ENCODE peak calls at places on chromosome 13, in six cellular contexts. One of them, this sample, is unnamed.

GRCh38 chr13:52599853-52600603 is 42.2 kb upstream of the HNRNPA1L2 start:
- DNase-seq in fibroblast of the conjunctiva: no peak
- DNase-seq in non-pigmented ciliary epithelial cell: no peak
- DNase-seq in CD4-positive, alpha-beta T cell: no peak
- DNase-seq in cardiac muscle cell: peak; percentile 42
- DNase-seq in heart right ventricle: peak; percentile 17
- DNase-seq in this sample: no peak

GRCh38 chr13:94858856-94859811 is 146.8 kb upstream of the SOX21 start:
- DNase-seq in fibroblast of the conjunctiva: no peak
- DNase-seq in non-pigmented ciliary epithelial cell: no peak
- DNase-seq in CD4-positive, alpha-beta T cell: no peak
- DNase-seq in cardiac muscle cell: no peak
- DNase-seq in heart right ventricle: peak; percentile 66
- DNase-seq in this sample: no peak

GRCh38 chr13:44879452-44880058 is 109.7 kb downstream of the NUFIP1 start:
- DNase-seq in fibroblast of the conjunctiva: peak; percentile 52
- DNase-seq in non-pigmented ciliary epithelial cell: peak; percentile 28
- DNase-seq in CD4-positive, alpha-beta T cell: no peak
- DNase-seq in cardiac muscle cell: no peak
- DNase-seq in heart right ventricle: no peak
- DNase-seq in this sample: no peak

GRCh38 chr13:110444226-110444653 is 117.3 kb downstream of the RAB20 start:
- DNase-seq in fibroblast of the conjunctiva: no peak
- DNase-seq in non-pigmented ciliary epithelial cell: no peak
- DNase-seq in CD4-positive, alpha-beta T cell: no peak
- DNase-seq in cardiac muscle cell: no peak
- DNase-seq in heart right ventricle: no peak
- DNase-seq in this sample: no peak

GRCh38 chr13:44007451-44007850 is 127.7 kb downstream of the LACC1 start:
- DNase-seq in fibroblast of the conjunctiva: no peak
- DNase-seq in non-pigmented ciliary epithelial cell: no peak
- DNase-seq in CD4-positive, alpha-beta T cell: no peak
- DNase-seq in cardiac muscle cell: no peak
- DNase-seq in heart right ventricle: no peak
- DNase-seq in this sample: no peak

GRCh38 chr13:105069106-105069505 is 1466.4 kb downstream of the EFNB2 start:
- DNase-seq in fibroblast of the conjunctiva: no peak
- DNase-seq in non-pigmented ciliary epithelial cell: no peak
- DNase-seq in CD4-positive, alpha-beta T cell: no peak
- DNase-seq in cardiac muscle cell: no peak
- DNase-seq in heart right ventricle: no peak
- DNase-seq in this sample: no peak

GRCh38 chr13:42363941-42364612 is 92.1 kb downstream of the AKAP11 start:
- DNase-seq in fibroblast of the conjunctiva: no peak
- DNase-seq in non-pigmented ciliary epithelial cell: peak; percentile 43
- DNase-seq in CD4-positive, alpha-beta T cell: no peak
- DNase-seq in cardiac muscle cell: no peak
- DNase-seq in heart right ventricle: no peak
- DNase-seq in this sample: no peak

GRCh38 chr13:77267362-77267761 is 59.5 kb downstream of the MYCBP2 start:
- DNase-seq in fibroblast of the conjunctiva: peak; percentile 29
- DNase-seq in non-pigmented ciliary epithelial cell: no peak
- DNase-seq in CD4-positive, alpha-beta T cell: no peak
- DNase-seq in cardiac muscle cell: no peak
- DNase-seq in heart right ventricle: no peak
- DNase-seq in this sample: no peak

GRCh38 chr13:76067850-76068249 is 431.7 kb downstream of the LMO7 start:
- DNase-seq in fibroblast of the conjunctiva: no peak
- DNase-seq in non-pigmented ciliary epithelial cell: no peak
- DNase-seq in CD4-positive, alpha-beta T cell: no peak
- DNase-seq in cardiac muscle cell: no peak
- DNase-seq in heart right ventricle: no peak
- DNase-seq in this sample: no peak

GRCh38 chr13:75414036-75414827 is 67.7 kb downstream of the TBC1D4 start:
- DNase-seq in fibroblast of the conjunctiva: no peak
- DNase-seq in non-pigmented ciliary epithelial cell: no peak
- DNase-seq in CD4-positive, alpha-beta T cell: no peak
- DNase-seq in cardiac muscle cell: no peak
- DNase-seq in heart right ventricle: no peak
- DNase-seq in this sample: no peak

GRCh38 chr13:23956106-23956505 is 58.8 kb upstream of the C1QTNF9B start:
- DNase-seq in fibroblast of the conjunctiva: no peak
- DNase-seq in non-pigmented ciliary epithelial cell: no peak
- DNase-seq in CD4-positive, alpha-beta T cell: no peak
- DNase-seq in cardiac muscle cell: no peak
- DNase-seq in heart right ventricle: no peak
- DNase-seq in this sample: no peak

GRCh38 chr13:32019612-32020233 is 11.9 kb upstream of the FRY start:
- DNase-seq in fibroblast of the conjunctiva: peak; percentile 63
- DNase-seq in non-pigmented ciliary epithelial cell: peak; percentile 49
- DNase-seq in CD4-positive, alpha-beta T cell: no peak
- DNase-seq in cardiac muscle cell: peak; percentile 74
- DNase-seq in heart right ventricle: peak; percentile 58
- DNase-seq in this sample: peak; percentile 39

GRCh38 chr13:99356216-99357089 is 49.3 kb upstream of the GPR183 start:
- DNase-seq in fibroblast of the conjunctiva: peak; percentile 57
- DNase-seq in non-pigmented ciliary epithelial cell: peak; percentile 70
- DNase-seq in CD4-positive, alpha-beta T cell: peak; percentile 55
- DNase-seq in cardiac muscle cell: no peak
- DNase-seq in heart right ventricle: peak; percentile 34
- DNase-seq in this sample: no peak

GRCh38 chr13:66774046-66774445 is 456.1 kb downstream of the PCDH9 start:
- DNase-seq in fibroblast of the conjunctiva: no peak
- DNase-seq in non-pigmented ciliary epithelial cell: no peak
- DNase-seq in CD4-positive, alpha-beta T cell: no peak
- DNase-seq in cardiac muscle cell: no peak
- DNase-seq in heart right ventricle: no peak
- DNase-seq in this sample: no peak

GRCh38 chr13:110913322-110913721 is 1.5 kb downstream of the ANKRD10 start:
- DNase-seq in fibroblast of the conjunctiva: no peak
- DNase-seq in non-pigmented ciliary epithelial cell: no peak
- DNase-seq in CD4-positive, alpha-beta T cell: no peak
- DNase-seq in cardiac muscle cell: peak; percentile 18
- DNase-seq in heart right ventricle: no peak
- DNase-seq in this sample: no peak

GRCh38 chr13:80118507-80118906 is 222.4 kb downstream of the SPRY2 start:
- DNase-seq in fibroblast of the conjunctiva: no peak
- DNase-seq in non-pigmented ciliary epithelial cell: no peak
- DNase-seq in CD4-positive, alpha-beta T cell: no peak
- DNase-seq in cardiac muscle cell: no peak
- DNase-seq in heart right ventricle: no peak
- DNase-seq in this sample: no peak

GRCh38 chr13:109211616-109212015 is 574.8 kb downstream of the IRS2 start:
- DNase-seq in fibroblast of the conjunctiva: peak; percentile 3
- DNase-seq in non-pigmented ciliary epithelial cell: peak; percentile 19
- DNase-seq in CD4-positive, alpha-beta T cell: no peak
- DNase-seq in cardiac muscle cell: no peak
- DNase-seq in heart right ventricle: no peak
- DNase-seq in this sample: peak; percentile 44

GRCh38 chr13:60647547-60647946 is 250.5 kb downstream of the TDRD3 start:
- DNase-seq in fibroblast of the conjunctiva: no peak
- DNase-seq in non-pigmented ciliary epithelial cell: no peak
- DNase-seq in CD4-positive, alpha-beta T cell: no peak
- DNase-seq in cardiac muscle cell: no peak
- DNase-seq in heart right ventricle: no peak
- DNase-seq in this sample: peak; percentile 65

GRCh38 chr13:48838193-48839000 is 137.3 kb upstream of the FNDC3A start:
- DNase-seq in fibroblast of the conjunctiva: no peak
- DNase-seq in non-pigmented ciliary epithelial cell: no peak
- DNase-seq in CD4-positive, alpha-beta T cell: no peak
- DNase-seq in cardiac muscle cell: no peak
- DNase-seq in heart right ventricle: no peak
- DNase-seq in this sample: no peak

GRCh38 chr13:27450921-27451461 is 627 bp upstream of the MTIF3 start:
- DNase-seq in fibroblast of the conjunctiva: no peak
- DNase-seq in non-pigmented ciliary epithelial cell: no peak
- DNase-seq in CD4-positive, alpha-beta T cell: no peak
- DNase-seq in cardiac muscle cell: peak; percentile 46
- DNase-seq in heart right ventricle: peak; percentile 26
- DNase-seq in this sample: no peak

GRCh38 chr13:109114991-109115390 is 485.6 kb downstream of the MYO16 start:
- DNase-seq in fibroblast of the conjunctiva: no peak
- DNase-seq in non-pigmented ciliary epithelial cell: no peak
- DNase-seq in CD4-positive, alpha-beta T cell: no peak
- DNase-seq in cardiac muscle cell: no peak
- DNase-seq in heart right ventricle: no peak
- DNase-seq in this sample: no peak

GRCh38 chr13:60453490-60453889 is 56.5 kb downstream of the TDRD3 start:
- DNase-seq in fibroblast of the conjunctiva: no peak
- DNase-seq in non-pigmented ciliary epithelial cell: no peak
- DNase-seq in CD4-positive, alpha-beta T cell: no peak
- DNase-seq in cardiac muscle cell: no peak
- DNase-seq in heart right ventricle: no peak
- DNase-seq in this sample: no peak

GRCh38 chr13:96104516-96104915 is 14.6 kb downstream of the HS6ST3 start:
- DNase-seq in fibroblast of the conjunctiva: no peak
- DNase-seq in non-pigmented ciliary epithelial cell: no peak
- DNase-seq in CD4-positive, alpha-beta T cell: no peak
- DNase-seq in cardiac muscle cell: no peak
- DNase-seq in heart right ventricle: no peak
- DNase-seq in this sample: no peak

GRCh38 chr13:66266348-66266747 is 963.8 kb downstream of the PCDH9 start:
- DNase-seq in fibroblast of the conjunctiva: no peak
- DNase-seq in non-pigmented ciliary epithelial cell: no peak
- DNase-seq in CD4-positive, alpha-beta T cell: no peak
- DNase-seq in cardiac muscle cell: no peak
- DNase-seq in heart right ventricle: no peak
- DNase-seq in this sample: no peak

GRCh38 chr13:54379461-54379860 is 1350.8 kb downstream of the OLFM4 start:
- DNase-seq in fibroblast of the conjunctiva: no peak
- DNase-seq in non-pigmented ciliary epithelial cell: no peak
- DNase-seq in CD4-positive, alpha-beta T cell: no peak
- DNase-seq in cardiac muscle cell: no peak
- DNase-seq in heart right ventricle: no peak
- DNase-seq in this sample: no peak

GRCh38 chr13:43389573-43389972 is 366.2 kb downstream of the DNAJC15 start:
- DNase-seq in fibroblast of the conjunctiva: peak; percentile 34
- DNase-seq in non-pigmented ciliary epithelial cell: no peak
- DNase-seq in CD4-positive, alpha-beta T cell: no peak
- DNase-seq in cardiac muscle cell: no peak
- DNase-seq in heart right ventricle: no peak
- DNase-seq in this sample: no peak

GRCh38 chr13:73809561-73809960 is 324.6 kb downstream of the KLF12 start:
- DNase-seq in fibroblast of the conjunctiva: peak; percentile 6
- DNase-seq in non-pigmented ciliary epithelial cell: peak; percentile 28
- DNase-seq in CD4-positive, alpha-beta T cell: no peak
- DNase-seq in cardiac muscle cell: no peak
- DNase-seq in heart right ventricle: no peak
- DNase-seq in this sample: no peak

GRCh38 chr13:91468301-91468700 is 69.9 kb downstream of the GPC5 start:
- DNase-seq in fibroblast of the conjunctiva: no peak
- DNase-seq in non-pigmented ciliary epithelial cell: no peak
- DNase-seq in CD4-positive, alpha-beta T cell: no peak
- DNase-seq in cardiac muscle cell: no peak
- DNase-seq in heart right ventricle: no peak
- DNase-seq in this sample: no peak

GRCh38 chr13:75480691-75481175 is 1.2 kb downstream of the TBC1D4 start:
- DNase-seq in fibroblast of the conjunctiva: no peak
- DNase-seq in non-pigmented ciliary epithelial cell: no peak
- DNase-seq in CD4-positive, alpha-beta T cell: no peak
- DNase-seq in cardiac muscle cell: peak; percentile 56
- DNase-seq in heart right ventricle: peak; percentile 44
- DNase-seq in this sample: no peak

GRCh38 chr13:27117158-27117557 is 54.5 kb downstream of the USP12 start:
- DNase-seq in fibroblast of the conjunctiva: no peak
- DNase-seq in non-pigmented ciliary epithelial cell: no peak
- DNase-seq in CD4-positive, alpha-beta T cell: no peak
- DNase-seq in cardiac muscle cell: no peak
- DNase-seq in heart right ventricle: no peak
- DNase-seq in this sample: no peak

This sample was measured in NT2/D1.